ENCODE peak calls at places on chromosomes 6 and 20, in eight cellular contexts. P, H, W, K, G, U, X and O are unnamed samples.
A peak's percentile ranks its signal among the peaks of the same experiment; 100 is the strongest.

GRCh38 chr20:973785-974194 is 28.3 kb downstream of the RSPO4 start:
- DNase-seq in H (no peak), K (peak; percentile 76), U (peak; percentile 11), X (no peak), G (peak; percentile 31), W (peak; percentile 74), P (peak; percentile 55), O (peak; percentile 70)

GRCh38 chr6:54980511-54981275 is 134.1 kb downstream of the FAM83B start:
- DNase-seq in G (no peak), X (no peak), W (no peak), H (no peak), U (no peak), P (no peak), K (no peak), O (no peak)

GRCh38 chr6:11288065-11288464 is 55.6 kb upstream of the NEDD9 start:
- DNase-seq in P (no peak), G (no peak), W (no peak), X (no peak), U (no peak), K (no peak), H (no peak), O (no peak)

GRCh38 chr20:18689557-18689956 is 101.7 kb downstream of the DTD1 start:
- DNase-seq in X (no peak), K (no peak), G (no peak), U (no peak), W (no peak), H (no peak), P (no peak), O (no peak)

GRCh38 chr20:61682114-61682997 is 383.3 kb downstream of the TAF4 start:
- DNase-seq in U (no peak), G (no peak), W (no peak), K (no peak), X (no peak), H (no peak), P (no peak), O (no peak)

GRCh38 chr20:50244352-50245149 is 53.9 kb downstream of the CEBPB start:
- DNase-seq in G (no peak), U (no peak), W (no peak), P (no peak), X (no peak), H (no peak), K (no peak), O (no peak)

GRCh38 chr20:316316-317068 is 8.9 kb upstream of the SOX12 start:
- DNase-seq in G (no peak), K (no peak), P (no peak), H (no peak), U (no peak), X (peak; percentile 10), W (no peak), O (no peak)

GRCh38 chr6:20699402-20699801 is 165.1 kb downstream of the CDKAL1 start:
- DNase-seq in X (no peak), K (no peak), H (no peak), G (no peak), W (no peak), P (no peak), U (no peak), O (no peak)

GRCh38 chr6:41601248-41601549 is 37.1 kb upstream of the MDFI start:
- DNase-seq in X (no peak), P (no peak), U (no peak), G (no peak), H (no peak), K (no peak), W (no peak), O (no peak)

GRCh38 chr20:8656335-8656734 is 412.6 kb upstream of the PLCB4 start:
- DNase-seq in W (no peak), X (no peak), P (no peak), K (no peak), H (no peak), U (no peak), G (no peak), O (no peak)

GRCh38 chr6:16764188-16764950 is 3.1 kb upstream of the ATXN1 start:
- DNase-seq in G (peak; percentile 51), U (no peak), X (no peak), W (no peak), H (no peak), P (no peak), K (peak; percentile 23), O (peak; percentile 31)